ENCODE peak calls at places on chromosomes 7 and 10, in seven cellular contexts. One of them, this sample, is unnamed. For H3K36me3, the result is how much of the 10 kb centered on the place peaks cover.

GRCh38 chr7:127380479-127380878 is 12.0 kb downstream of the ZNF800 start:
- DNase-seq in GM23248: no peak
- DNase-seq in A673: no peak
- DNase-seq in SK-N-SH: no peak
- DNase-seq in uterus: no peak
- DNase-seq in CD4-positive, CD25-positive, alpha-beta regulatory T cell: no peak
- DNase-seq in SJSA1: no peak
- DNase-seq in this sample: no peak

GRCh38 chr10:57579926-57580325 is 687.8 kb downstream of the IPMK start:
- DNase-seq in GM23248: peak
- DNase-seq in A673: peak
- DNase-seq in SK-N-SH: peak
- DNase-seq in uterus: no peak
- DNase-seq in CD4-positive, CD25-positive, alpha-beta regulatory T cell: no peak
- DNase-seq in SJSA1: peak
- DNase-seq in this sample: peak

GRCh38 chr10:11335167-11335652 is 276.2 kb downstream of the USP6NL start:
- DNase-seq in GM23248: no peak
- DNase-seq in A673: no peak
- DNase-seq in SK-N-SH: no peak
- DNase-seq in uterus: no peak
- DNase-seq in CD4-positive, CD25-positive, alpha-beta regulatory T cell: no peak
- DNase-seq in SJSA1: no peak
- DNase-seq in this sample: no peak

GRCh38 chr10:131777921-131778320 is 122.9 kb upstream of the PPP2R2D start:
- DNase-seq in GM23248: no peak
- DNase-seq in A673: no peak
- DNase-seq in SK-N-SH: no peak
- DNase-seq in uterus: no peak
- DNase-seq in CD4-positive, CD25-positive, alpha-beta regulatory T cell: no peak
- DNase-seq in SJSA1: no peak
- DNase-seq in this sample: no peak

GRCh38 chr7:155206286-155207020 is 91.2 kb upstream of the INSIG1 start:
- DNase-seq in GM23248: peak
- DNase-seq in A673: peak
- DNase-seq in SK-N-SH: no peak
- DNase-seq in uterus: peak
- DNase-seq in CD4-positive, CD25-positive, alpha-beta regulatory T cell: peak
- DNase-seq in SJSA1: peak
- DNase-seq in this sample: no peak

GRCh38 chr10:7773845-7774801 is 13.7 kb downstream of the KIN start:
- DNase-seq in GM23248: no peak
- DNase-seq in A673: no peak
- DNase-seq in SK-N-SH: no peak
- DNase-seq in uterus: no peak
- DNase-seq in CD4-positive, CD25-positive, alpha-beta regulatory T cell: no peak
- DNase-seq in SJSA1: no peak
- DNase-seq in this sample: no peak

GRCh38 chr7:156759143-156759542 is 118.6 kb downstream of the RNF32 start:
- DNase-seq in GM23248: no peak
- DNase-seq in A673: no peak
- DNase-seq in SK-N-SH: no peak
- DNase-seq in uterus: no peak
- DNase-seq in CD4-positive, CD25-positive, alpha-beta regulatory T cell: no peak
- DNase-seq in SJSA1: no peak
- DNase-seq in this sample: no peak

GRCh38 chr7:131170440-131171105 is 157.1 kb upstream of the MKLN1 start:
- DNase-seq in GM23248: peak
- DNase-seq in A673: no peak
- DNase-seq in SK-N-SH: no peak
- DNase-seq in uterus: no peak
- DNase-seq in CD4-positive, CD25-positive, alpha-beta regulatory T cell: no peak
- DNase-seq in SJSA1: no peak
- DNase-seq in this sample: no peak

GRCh38 chr7:127751062-127751722 is 99.2 kb downstream of the SND1 start:
- DNase-seq in GM23248: peak
- DNase-seq in A673: no peak
- DNase-seq in SK-N-SH: no peak
- DNase-seq in uterus: no peak
- DNase-seq in CD4-positive, CD25-positive, alpha-beta regulatory T cell: no peak
- DNase-seq in SJSA1: no peak
- DNase-seq in this sample: no peak

GRCh38 chr7:136869006-136869961 is 832 bp downstream of the CHRM2 start:
- DNase-seq in GM23248: peak
- DNase-seq in A673: peak
- DNase-seq in SK-N-SH: peak
- DNase-seq in uterus: no peak
- DNase-seq in CD4-positive, CD25-positive, alpha-beta regulatory T cell: no peak
- DNase-seq in SJSA1: no peak
- DNase-seq in this sample: no peak

GRCh38 chr10:33237736-33238624 is 96.5 kb downstream of the NRP1 start:
- DNase-seq in GM23248: peak
- DNase-seq in A673: no peak
- DNase-seq in SK-N-SH: no peak
- DNase-seq in uterus: no peak
- DNase-seq in CD4-positive, CD25-positive, alpha-beta regulatory T cell: no peak
- DNase-seq in SJSA1: peak
- DNase-seq in this sample: no peak

GRCh38 chr7:30846378-30846777 is 65.3 kb upstream of the AQP1 start:
- DNase-seq in GM23248: no peak
- DNase-seq in A673: no peak
- DNase-seq in SK-N-SH: no peak
- DNase-seq in uterus: no peak
- DNase-seq in CD4-positive, CD25-positive, alpha-beta regulatory T cell: no peak
- DNase-seq in SJSA1: no peak
- DNase-seq in this sample: no peak

GRCh38 chr7:149067869-149068268 is 22.6 kb downstream of the ZNF786 start:
- DNase-seq in GM23248: no peak
- DNase-seq in A673: no peak
- DNase-seq in SK-N-SH: no peak
- DNase-seq in uterus: no peak
- DNase-seq in CD4-positive, CD25-positive, alpha-beta regulatory T cell: no peak
- DNase-seq in SJSA1: no peak
- DNase-seq in this sample: no peak

GRCh38 chr7:103499976-103500375 is 54.0 kb upstream of the SLC26A5 start:
- DNase-seq in GM23248: peak
- DNase-seq in A673: no peak
- DNase-seq in SK-N-SH: no peak
- DNase-seq in uterus: no peak
- DNase-seq in CD4-positive, CD25-positive, alpha-beta regulatory T cell: no peak
- DNase-seq in SJSA1: no peak
- DNase-seq in this sample: no peak

GRCh38 chr10:88281592-88282268 is 301.4 kb downstream of the RNLS start:
- DNase-seq in GM23248: peak
- DNase-seq in A673: no peak
- DNase-seq in SK-N-SH: no peak
- DNase-seq in uterus: no peak
- DNase-seq in CD4-positive, CD25-positive, alpha-beta regulatory T cell: no peak
- DNase-seq in SJSA1: peak
- DNase-seq in this sample: no peak
- H3K4me3 ChIP-seq in GM23248: peak
- H3K4me3 ChIP-seq in A673: no peak
- H3K4me3 ChIP-seq in SK-N-SH: no peak
- H3K4me3 ChIP-seq in uterus: no peak
- H3K4me3 ChIP-seq in CD4-positive, CD25-positive, alpha-beta regulatory T cell: no peak
- H3K4me3 ChIP-seq in SJSA1: peak
- H3K4me3 ChIP-seq in this sample: no peak

GRCh38 chr10:15636446-15636845 is 83.3 kb downstream of the ITGA8 start:
- DNase-seq in GM23248: no peak
- DNase-seq in A673: no peak
- DNase-seq in SK-N-SH: no peak
- DNase-seq in uterus: no peak
- DNase-seq in CD4-positive, CD25-positive, alpha-beta regulatory T cell: no peak
- DNase-seq in SJSA1: no peak
- DNase-seq in this sample: no peak
- H3K36me3 ChIP-seq in GM23248: under half
- H3K36me3 ChIP-seq in A673: under half
- H3K36me3 ChIP-seq in SK-N-SH: under half
- H3K36me3 ChIP-seq in uterus: under half
- H3K36me3 ChIP-seq in CD4-positive, CD25-positive, alpha-beta regulatory T cell: under half
- H3K36me3 ChIP-seq in SJSA1: under half
- H3K36me3 ChIP-seq in this sample: under half

DNA sequence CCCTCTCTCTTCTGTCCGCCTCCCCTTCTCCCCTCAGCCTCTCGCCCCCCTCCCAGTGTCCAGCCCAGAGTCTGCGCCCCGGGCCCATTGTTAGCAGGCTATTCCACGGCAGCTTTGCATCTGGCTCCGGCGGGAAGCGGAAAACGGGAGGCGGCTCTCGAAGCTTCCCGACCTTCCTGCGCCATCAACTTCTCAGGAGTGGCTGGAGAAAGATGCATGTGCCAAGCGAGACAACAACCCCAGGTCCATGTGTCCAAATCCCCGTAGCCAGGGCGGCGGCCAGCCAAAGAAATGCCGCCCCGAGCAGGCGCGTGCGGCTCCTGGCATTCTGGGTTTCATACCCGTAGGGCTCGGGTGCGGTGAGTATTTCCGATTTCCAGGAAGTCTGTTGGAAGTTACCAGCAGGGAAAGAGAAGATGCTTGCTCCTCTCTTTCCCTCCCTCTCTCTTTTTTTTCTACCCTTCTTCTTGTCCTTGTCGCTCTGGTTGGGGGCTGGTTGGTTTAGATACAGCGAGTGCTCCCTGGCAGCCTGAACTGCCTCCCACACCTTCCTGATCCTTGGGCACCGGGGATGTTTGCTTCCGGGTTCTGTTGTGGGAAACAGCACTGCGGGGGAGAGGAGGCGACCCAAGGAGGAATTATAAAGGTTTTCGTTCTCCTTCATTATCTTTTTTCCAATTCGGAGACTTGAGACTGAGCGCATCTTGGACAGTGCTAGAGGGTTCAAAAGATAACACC is 1.2 kb upstream of the HOXA2 start:
- DNase-seq in GM23248: no peak
- DNase-seq in A673: no peak
- DNase-seq in SK-N-SH: no peak
- DNase-seq in uterus: no peak
- DNase-seq in CD4-positive, CD25-positive, alpha-beta regulatory T cell: no peak
- DNase-seq in SJSA1: no peak
- DNase-seq in this sample: no peak
- H3K4me3 ChIP-seq in GM23248: no peak
- H3K4me3 ChIP-seq in A673: no peak
- H3K4me3 ChIP-seq in SK-N-SH: no peak
- H3K4me3 ChIP-seq in uterus: no peak
- H3K4me3 ChIP-seq in CD4-positive, CD25-positive, alpha-beta regulatory T cell: no peak
- H3K4me3 ChIP-seq in SJSA1: no peak
- H3K4me3 ChIP-seq in this sample: no peak

GRCh38 chr10:17234541-17234940 is 6.5 kb downstream of the VIM start:
- DNase-seq in GM23248: peak
- DNase-seq in A673: no peak
- DNase-seq in SK-N-SH: no peak
- DNase-seq in uterus: no peak
- DNase-seq in CD4-positive, CD25-positive, alpha-beta regulatory T cell: no peak
- DNase-seq in SJSA1: no peak
- DNase-seq in this sample: no peak
- H3K36me3 ChIP-seq in GM23248: half or more
- H3K36me3 ChIP-seq in A673: half or more
- H3K36me3 ChIP-seq in SK-N-SH: half or more
- H3K36me3 ChIP-seq in uterus: under half
- H3K36me3 ChIP-seq in CD4-positive, CD25-positive, alpha-beta regulatory T cell: half or more
- H3K36me3 ChIP-seq in SJSA1: half or more
- H3K36me3 ChIP-seq in this sample: half or more

DNA sequence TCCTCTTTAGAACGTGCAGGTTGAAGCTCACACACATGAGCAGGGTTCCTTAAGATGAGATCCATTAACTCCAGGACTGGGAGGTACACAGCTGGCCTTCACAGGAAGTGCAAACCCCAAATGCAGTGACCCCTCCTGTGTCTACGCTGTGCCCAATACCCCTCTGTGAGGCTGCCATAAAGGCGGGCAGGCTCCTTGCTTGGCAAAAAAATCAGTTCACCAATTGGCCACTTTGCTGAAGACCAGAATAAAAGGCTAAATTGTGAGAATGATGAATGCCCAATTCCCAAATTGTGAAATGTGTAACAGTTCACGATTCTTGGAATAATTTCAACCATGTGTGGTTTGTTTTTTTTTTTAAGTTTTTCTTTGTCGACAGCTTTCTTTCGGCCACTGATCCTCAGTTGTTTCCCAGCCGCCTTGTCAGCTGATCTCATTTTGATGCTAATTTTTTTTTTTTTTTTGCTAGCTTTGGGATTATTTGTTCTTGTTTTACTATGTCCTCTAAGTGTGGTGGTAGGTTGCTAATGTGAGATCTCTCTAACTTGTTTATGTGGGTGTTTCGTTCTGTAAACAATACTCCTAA is 101.9 kb upstream of the PRSS58 start:
- DNase-seq in GM23248: peak
- DNase-seq in A673: no peak
- DNase-seq in SK-N-SH: no peak
- DNase-seq in uterus: no peak
- DNase-seq in CD4-positive, CD25-positive, alpha-beta regulatory T cell: no peak
- DNase-seq in SJSA1: no peak
- DNase-seq in this sample: no peak
- H3K4me3 ChIP-seq in GM23248: no peak
- H3K4me3 ChIP-seq in A673: no peak
- H3K4me3 ChIP-seq in SK-N-SH: no peak
- H3K4me3 ChIP-seq in uterus: no peak
- H3K4me3 ChIP-seq in CD4-positive, CD25-positive, alpha-beta regulatory T cell: no peak
- H3K4me3 ChIP-seq in SJSA1: no peak
- H3K4me3 ChIP-seq in this sample: no peak

GRCh38 chr7:151861881-151862280 is 15.0 kb downstream of the PRKAG2 start:
- DNase-seq in GM23248: no peak
- DNase-seq in A673: no peak
- DNase-seq in SK-N-SH: no peak
- DNase-seq in uterus: no peak
- DNase-seq in CD4-positive, CD25-positive, alpha-beta regulatory T cell: no peak
- DNase-seq in SJSA1: no peak
- DNase-seq in this sample: no peak
- H3K36me3 ChIP-seq in GM23248: under half
- H3K36me3 ChIP-seq in A673: under half
- H3K36me3 ChIP-seq in SK-N-SH: under half
- H3K36me3 ChIP-seq in uterus: under half
- H3K36me3 ChIP-seq in CD4-positive, CD25-positive, alpha-beta regulatory T cell: under half
- H3K36me3 ChIP-seq in SJSA1: under half
- H3K36me3 ChIP-seq in this sample: under half

GRCh38 chr10:125025341-125025740 is 83.4 kb downstream of the ZRANB1 start:
- DNase-seq in GM23248: no peak
- DNase-seq in A673: no peak
- DNase-seq in SK-N-SH: no peak
- DNase-seq in uterus: no peak
- DNase-seq in CD4-positive, CD25-positive, alpha-beta regulatory T cell: no peak
- DNase-seq in SJSA1: no peak
- DNase-seq in this sample: no peak

GRCh38 chr10:125026036-125026931 is 84.4 kb downstream of the ZRANB1 start:
- DNase-seq in GM23248: no peak
- DNase-seq in A673: no peak
- DNase-seq in SK-N-SH: no peak
- DNase-seq in uterus: no peak
- DNase-seq in CD4-positive, CD25-positive, alpha-beta regulatory T cell: no peak
- DNase-seq in SJSA1: no peak
- DNase-seq in this sample: no peak

GRCh38 chr10:125023269-125023668 is 81.3 kb downstream of the ZRANB1 start:
- DNase-seq in GM23248: no peak
- DNase-seq in A673: no peak
- DNase-seq in SK-N-SH: peak
- DNase-seq in uterus: no peak
- DNase-seq in CD4-positive, CD25-positive, alpha-beta regulatory T cell: no peak
- DNase-seq in SJSA1: no peak
- DNase-seq in this sample: no peak

GRCh38 chr10:125023862-125024495 is 82.1 kb downstream of the ZRANB1 start:
- DNase-seq in GM23248: peak
- DNase-seq in A673: no peak
- DNase-seq in SK-N-SH: peak
- DNase-seq in uterus: peak
- DNase-seq in CD4-positive, CD25-positive, alpha-beta regulatory T cell: no peak
- DNase-seq in SJSA1: no peak
- DNase-seq in this sample: peak

GRCh38 chr10:125024496-125025234 is 82.7 kb downstream of the ZRANB1 start:
- DNase-seq in GM23248: no peak
- DNase-seq in A673: peak
- DNase-seq in SK-N-SH: peak
- DNase-seq in uterus: no peak
- DNase-seq in CD4-positive, CD25-positive, alpha-beta regulatory T cell: no peak
- DNase-seq in SJSA1: no peak
- DNase-seq in this sample: peak
- H3K4me3 ChIP-seq in GM23248: no peak
- H3K4me3 ChIP-seq in A673: peak
- H3K4me3 ChIP-seq in SK-N-SH: peak
- H3K4me3 ChIP-seq in uterus: no peak
- H3K4me3 ChIP-seq in CD4-positive, CD25-positive, alpha-beta regulatory T cell: no peak
- H3K4me3 ChIP-seq in SJSA1: no peak
- H3K4me3 ChIP-seq in this sample: no peak